ENCODE peak calls at places on chromosomes 1 and 21, in eight cellular contexts. T is prostate gland, X is transverse colon, D is SK-N-SH, V is endothelial cell of umbilical vein, A is GM23338, F is HL-60, W is HCT116. B is an unnamed sample.

GRCh38 chr21:44699502-44700001 is 2.6 kb downstream of the KRTAP10-12 start:
- DNase-seq in F (no peak), D (peak; percentile 32), T (no peak), A (no peak), X (no peak), W (no peak), V (no peak), B (peak; percentile 47)

GRCh38 chr1:212490276-212490675 is 57.6 kb downstream of the NENF start:
- DNase-seq in W (no peak), F (no peak), X (no peak), D (no peak), A (no peak), T (no peak), V (no peak), B (no peak)

GRCh38 chr1:102941364-102941947 is 166.9 kb downstream of the COL11A1 start:
- DNase-seq in D (no peak), F (no peak), A (peak; percentile 22), W (no peak), T (no peak), V (no peak), X (no peak), B (no peak)

GRCh38 chr1:166840309-166841302 is 1.3 kb downstream of the POGK start:
- DNase-seq in X (peak; percentile 30), W (no peak), V (peak; percentile 47), F (no peak), T (peak; percentile 12), A (no peak), D (peak; percentile 20), B (no peak)

GRCh38 chr1:8987881-8988617 is 38.2 kb downstream of the SLC2A7 start:
- DNase-seq in X (peak; percentile 52), W (no peak), V (peak; percentile 64), D (peak; percentile 78), F (no peak), T (peak; percentile 51), A (peak; percentile 67), B (no peak)

GRCh38 chr1:215357901-215358300 is 209.2 kb upstream of the KCTD3 start:
- DNase-seq in D (no peak), X (no peak), T (no peak), V (no peak), W (no peak), A (no peak), F (no peak), B (no peak)

GRCh38 chr1:152392909-152393308 is 21.2 kb downstream of the CRNN start:
- DNase-seq in W (no peak), X (no peak), A (no peak), F (no peak), V (no peak), D (no peak), T (no peak), B (no peak)

GRCh38 chr1:46409063-46409372 is 14.9 kb downstream of the FAAH start:
- DNase-seq in V (no peak), F (no peak), X (no peak), W (no peak), A (no peak), D (no peak), T (no peak), B (no peak)

GRCh38 chr1:61980561-61980960 is 214.1 kb upstream of the L1TD1 start:
- DNase-seq in F (no peak), D (peak; percentile 11), X (no peak), W (no peak), A (peak; percentile 58), T (no peak), V (no peak), B (no peak)

GRCh38 chr1:229452956-229453801 is 19.3 kb upstream of the ACTA1 start:
- DNase-seq in A (peak; percentile 49), T (no peak), D (no peak), X (no peak), F (no peak), V (no peak), W (peak; percentile 4), B (no peak)

DNA sequence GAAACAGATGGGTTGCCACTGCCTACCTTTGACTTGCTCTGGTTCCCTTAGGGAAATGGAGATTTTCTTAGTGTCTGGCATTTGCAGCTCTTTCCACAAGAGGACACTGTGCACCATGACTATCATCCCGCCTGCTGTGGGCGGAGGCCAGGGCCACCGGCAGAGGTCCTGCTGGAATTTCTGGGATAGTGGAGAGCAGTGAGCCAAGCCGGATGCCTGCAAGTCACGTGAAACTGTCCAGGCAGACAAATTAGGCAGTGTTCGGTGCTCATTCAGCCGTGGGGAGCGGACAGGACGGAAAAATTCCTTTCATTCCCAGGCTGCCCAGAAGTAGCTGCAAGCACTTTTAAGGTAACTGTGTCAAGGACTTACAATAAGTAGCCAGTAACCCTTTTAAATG is 43.4 kb downstream of the IGSF5 start:
- DNase-seq in T (peak; percentile 89), D (peak; percentile 75), V (peak; percentile 70), A (peak; percentile 84), F (no peak), X (peak; percentile 49), W (peak; percentile 66), B (peak; percentile 94)
- TF ChIP-seq POLR2AphosphoS5 in T (peak; percentile 92), D (no peak), V (no peak), A (no peak), F (no peak), X (no peak), W (no peak), B (peak; percentile 79)

DNA sequence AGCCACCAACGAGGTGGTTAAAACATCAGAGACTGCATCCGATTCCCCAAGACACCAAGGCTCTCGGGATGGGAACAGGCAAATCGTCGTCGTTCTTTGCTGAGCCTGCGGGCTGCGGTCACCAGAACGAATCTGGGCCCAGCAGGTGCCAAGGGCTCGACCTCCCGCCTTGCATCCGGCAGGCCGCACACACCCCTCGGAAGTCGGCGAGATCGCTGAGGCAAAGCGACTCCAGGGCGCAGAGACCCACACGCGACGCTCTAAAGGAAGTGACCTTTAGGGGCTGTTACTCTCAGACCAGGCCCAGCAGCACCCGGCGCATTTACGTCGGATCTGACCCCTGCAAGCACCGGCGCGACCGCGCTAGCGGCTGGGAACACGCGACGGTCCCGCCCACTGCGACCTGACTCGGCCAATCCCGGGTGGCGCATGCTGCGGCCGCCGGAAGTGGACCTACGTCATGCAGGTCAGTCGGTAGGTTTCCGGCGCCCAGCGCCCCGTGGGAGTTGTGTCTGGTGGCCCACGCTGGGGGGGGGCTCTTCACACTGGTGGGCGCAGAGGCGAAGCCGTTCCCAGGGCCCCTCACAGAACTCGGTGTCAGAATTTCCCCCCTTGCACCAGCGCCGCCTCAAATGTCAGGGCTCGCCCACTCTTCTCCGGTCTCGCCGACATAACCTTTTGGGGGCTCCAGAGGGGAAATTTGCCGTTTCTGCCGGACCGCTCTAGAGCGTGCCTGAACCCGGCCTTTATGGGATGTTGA is 7.5 kb upstream of the PARK7 start:
- DNase-seq in T (peak; percentile 85), X (peak; percentile 96), W (peak; percentile 86), D (peak; percentile 96), A (peak; percentile 80), F (peak; percentile 99), V (peak; percentile 83), B (peak; percentile 98)
- TF ChIP-seq POLR2AphosphoS5 in T (peak; percentile 88), X (peak; percentile 88), W (peak; percentile 91), D (peak; percentile 80), A (peak; percentile 51), F (peak; percentile 80), V (peak; percentile 69), B (peak; percentile 91)

GRCh38 chr1:23446644-23447310 is 22.2 kb upstream of the TCEA3 start:
- DNase-seq in T (no peak), X (no peak), D (no peak), F (no peak), A (no peak), W (no peak), V (no peak), B (no peak)

GRCh38 chr1:23441446-23442148 is 17.0 kb upstream of the TCEA3 start:
- DNase-seq in F (no peak), T (no peak), X (no peak), V (no peak), A (no peak), W (no peak), D (no peak), B (no peak)

GRCh38 chr1:23442751-23443150 is 18.2 kb upstream of the TCEA3 start:
- DNase-seq in T (no peak), V (no peak), W (no peak), F (no peak), D (no peak), A (no peak), X (no peak), B (no peak)

GRCh38 chr1:23444104-23444533 is 19.6 kb upstream of the TCEA3 start:
- DNase-seq in F (no peak), D (no peak), V (no peak), T (no peak), X (peak; percentile 60), W (no peak), A (no peak), B (peak; percentile 96)

DNA sequence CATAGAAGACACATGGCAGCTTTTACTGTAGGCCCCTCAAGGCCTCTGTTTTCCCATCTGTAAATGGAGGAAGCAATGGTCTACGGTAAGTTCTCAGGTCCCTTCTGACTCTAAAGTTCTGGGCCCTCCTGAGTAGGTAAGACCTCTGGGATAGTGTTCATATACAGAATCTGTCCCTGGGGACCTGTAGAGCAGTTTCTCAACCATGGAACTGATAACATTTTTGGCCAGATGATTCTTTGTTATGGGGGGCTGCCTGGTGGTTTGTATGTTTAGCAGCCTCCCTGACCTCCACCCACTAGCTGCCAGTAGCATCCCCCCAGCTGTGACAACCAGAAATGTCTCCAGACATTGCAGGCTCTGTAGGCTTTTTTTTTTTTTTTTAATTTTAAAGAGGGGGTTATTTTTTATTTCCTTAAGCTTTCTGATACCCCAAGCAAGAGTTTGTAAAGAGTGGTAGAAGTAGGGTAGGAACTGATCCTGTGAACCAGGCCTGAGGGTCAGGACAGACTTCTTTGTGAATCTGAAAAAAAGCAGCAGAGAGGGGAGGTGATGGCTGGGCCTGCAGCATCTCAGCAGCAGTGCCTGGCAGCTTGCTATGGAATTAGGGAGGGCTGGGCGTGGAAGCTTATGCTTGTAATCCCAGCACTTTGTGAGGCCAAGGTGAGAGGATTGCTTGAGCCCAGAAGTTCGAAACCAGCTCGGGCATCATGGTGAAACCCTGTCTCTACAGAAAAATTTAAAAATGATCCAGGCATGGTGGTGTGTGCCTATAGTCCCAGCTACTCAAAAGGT is 20.2 kb upstream of the TCEA3 start:
- DNase-seq in A (no peak), W (no peak), D (no peak), X (no peak), T (no peak), F (no peak), V (no peak), B (no peak)
- TF ChIP-seq POLR2AphosphoS5 in A (no peak), W (no peak), D (no peak), X (no peak), T (no peak), F (no peak), V (no peak), B (no peak)

GRCh38 chr1:29029652-29030051 is 94.1 kb downstream of the TMEM200B start:
- DNase-seq in F (no peak), A (no peak), W (no peak), X (no peak), D (peak; percentile 40), T (no peak), V (no peak), B (no peak)

GRCh38 chr1:29033829-29034466 is 89.8 kb downstream of the TMEM200B start:
- DNase-seq in A (peak; percentile 58), X (no peak), T (no peak), V (peak; percentile 75), W (peak; percentile 24), F (no peak), D (peak; percentile 61), B (no peak)

DNA sequence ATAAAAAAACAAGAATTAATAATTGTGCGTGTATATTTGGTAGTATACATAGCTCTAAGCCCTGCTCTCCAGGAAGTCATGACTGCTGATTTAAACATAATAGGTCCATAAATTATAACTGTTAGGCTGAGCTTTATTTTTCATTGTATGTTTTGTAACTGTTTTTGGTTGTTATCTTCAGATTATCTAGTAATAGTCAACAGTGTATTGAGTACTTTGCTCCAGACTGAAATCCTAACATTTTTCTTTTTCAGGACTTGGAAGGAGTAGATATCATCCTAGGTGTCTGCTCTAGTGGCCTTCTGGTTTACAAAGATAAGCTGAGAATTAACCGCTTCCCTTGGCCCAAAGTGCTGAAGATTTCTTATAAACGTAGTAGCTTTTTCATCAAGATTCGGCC is 90.9 kb downstream of the TMEM200B start:
- DNase-seq in W (no peak), F (no peak), X (no peak), A (no peak), T (no peak), D (no peak), V (peak; percentile 77), B (no peak)
- TF ChIP-seq POLR2AphosphoS5 in W (no peak), F (no peak), X (no peak), A (no peak), T (no peak), D (no peak), V (no peak), B (no peak)